ENCODE peak calls at places on chromosomes 5 and 9, in four cellular contexts. F is IMR-90, O is fibroblast of lung, V is hepatocyte. M is an unnamed sample.

GRCh38 chr9:129584136-129584535 is 36.8 kb downstream of the C9orf50 start:
- DNase-seq in F (peak), O (peak), V (peak), M (peak)

GRCh38 chr5:99331061-99331460 is 402.3 kb upstream of the CHD1 start:
- DNase-seq in F (no peak), O (no peak), V (no peak), M (no peak)

GRCh38 chr5:14246350-14247053 is 103.4 kb downstream of the TRIO start:
- DNase-seq in F (no peak), O (no peak), V (no peak), M (no peak)

GRCh38 chr9:86324901-86325300 is 29.3 kb downstream of the TUT7 start:
- DNase-seq in F (peak), O (peak), V (no peak), M (no peak)

GRCh38 chr5:125310749-125311148 is 564.3 kb upstream of the ZNF608 start:
- DNase-seq in F (peak), O (no peak), V (no peak), M (peak)

GRCh38 chr9:84207443-84208032 is 133.0 kb downstream of the SLC28A3 start:
- DNase-seq in F (no peak), O (peak), V (no peak), M (peak)

GRCh38 chr9:130212543-130213297 is 40.5 kb downstream of the NCS1 start:
- DNase-seq in F (no peak), O (no peak), V (no peak), M (no peak)

GRCh38 chr9:91221332-91221731 is 140.4 kb downstream of the AUH start:
- DNase-seq in F (peak), O (peak), V (no peak), M (peak)

GRCh38 chr5:177552839-177553455 is 1.4 kb downstream of the FAM193B start:
- DNase-seq in F (no peak), O (peak), V (no peak), M (no peak)

GRCh38 chr5:95846554-95847260 is 24.2 kb upstream of the GLRX start:
- DNase-seq in F (peak), O (peak), V (peak), M (peak)

GRCh38 chr9:115093550-115093949 is 24.4 kb downstream of the TNC start:
- DNase-seq in F (no peak), O (no peak), V (no peak), M (no peak)

GRCh38 chr5:179206366-179206765 is 138.9 kb downstream of the ADAMTS2 start:
- DNase-seq in F (no peak), O (no peak), V (no peak), M (no peak)

GRCh38 chr5:1312993-1313833 is 18.3 kb upstream of the TERT start:
- DNase-seq in F (no peak), O (no peak), V (no peak), M (no peak)

GRCh38 chr5:15320896-15321295 is 179.1 kb upstream of the FBXL7 start:
- DNase-seq in F (no peak), O (no peak), V (no peak), M (no peak)

GRCh38 chr9:110977259-110977709 is 61.0 kb downstream of the LPAR1 start:
- DNase-seq in F (peak), O (peak), V (no peak), M (peak)

GRCh38 chr5:179793470-179794139 is at the start of gene LTC4S:
- DNase-seq in F (peak), O (peak), V (no peak), M (peak)

GRCh38 chr9:2620876-2621677 is 510 bp upstream of the VLDLR start:
- DNase-seq in F (peak), O (peak), V (peak), M (peak)

GRCh38 chr9:90559075-90560073 is 83.2 kb downstream of the DIRAS2 start:
- DNase-seq in F (no peak), O (no peak), V (no peak), M (no peak)

GRCh38 chr9:36862206-36863145 is 171.6 kb downstream of the PAX5 start:
- DNase-seq in F (peak), O (peak), V (peak), M (peak)

GRCh38 chr9:77021928-77022782 is 2.7 kb downstream of the FOXB2 start:
- DNase-seq in F (no peak), O (no peak), V (no peak), M (no peak)

GRCh38 chr9:83011611-83012010 is 51.3 kb downstream of the RASEF start:
- DNase-seq in F (peak), O (no peak), V (no peak), M (no peak)

GRCh38 chr5:61327761-61328753 is 4.0 kb upstream of the ZSWIM6 start:
- DNase-seq in F (peak), O (peak), V (peak), M (peak)

GRCh38 chr9:78103971-78104433 is 72.4 kb upstream of the GNAQ start:
- DNase-seq in F (no peak), O (no peak), V (no peak), M (no peak)

GRCh38 chr9:90107021-90107771 is 502.4 kb downstream of the GADD45G start:
- DNase-seq in F (no peak), O (no peak), V (peak), M (no peak)

GRCh38 chr9:34993502-34994428 is 4.2 kb downstream of the DNAJB5 start:
- DNase-seq in F (peak), O (peak), V (peak), M (peak)

GRCh38 chr5:135231289-135231688 is 167.7 kb downstream of the MACROH2A1 start:
- DNase-seq in F (no peak), O (no peak), V (no peak), M (no peak)

GRCh38 chr5:72949481-72949880 is 6.4 kb upstream of the FCHO2 start:
- DNase-seq in F (no peak), O (no peak), V (no peak), M (no peak)

GRCh38 chr5:43555895-43556606 is 826 bp downstream of the PAIP1 start:
- DNase-seq in F (peak), O (peak), V (peak), M (peak)

GRCh38 chr5:1540831-1541661 is 17.3 kb upstream of the LPCAT1 start:
- DNase-seq in F (no peak), O (no peak), V (no peak), M (no peak)

GRCh38 chr9:37923796-37924430 is 20.0 kb upstream of the SLC25A51 start:
- DNase-seq in F (no peak), O (no peak), V (no peak), M (no peak)

GRCh38 chr9:109681301-109681700 is 98.7 kb upstream of the PALM2AKAP2 start:
- DNase-seq in F (no peak), O (no peak), V (no peak), M (no peak)

DNA sequence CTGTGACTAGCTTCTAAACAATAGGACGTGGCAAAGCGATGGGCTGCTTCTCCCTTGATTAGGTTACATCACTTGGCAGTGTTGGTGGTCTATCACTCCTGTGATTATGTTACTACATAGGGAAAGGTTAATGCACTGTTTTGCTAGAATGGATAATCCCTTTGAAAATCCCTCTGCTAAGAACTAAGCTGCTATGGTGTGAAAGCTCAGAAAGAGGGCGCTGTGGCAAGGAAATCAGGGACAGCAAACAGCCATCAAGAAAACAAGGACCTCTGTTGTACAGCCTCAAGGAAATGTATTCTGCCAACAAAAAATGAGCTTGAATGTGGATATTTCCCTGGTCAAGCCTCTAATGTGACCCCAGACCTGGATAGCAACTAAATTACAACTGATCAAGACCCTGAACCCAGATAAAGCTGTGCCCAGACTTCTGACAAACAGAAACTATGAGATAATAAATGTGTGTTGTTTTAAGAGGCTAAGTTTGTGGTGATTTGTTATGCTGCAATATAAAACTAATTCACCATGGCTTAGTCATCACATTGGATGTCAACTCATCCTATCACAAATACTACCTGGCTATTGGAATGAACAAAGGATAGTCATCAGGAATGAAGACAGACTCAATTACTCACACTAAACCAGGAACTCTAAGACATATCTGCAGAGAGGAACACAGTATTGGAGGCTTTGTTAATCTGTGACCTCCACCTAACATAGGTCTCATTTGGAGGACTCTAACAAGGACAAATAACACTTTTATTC is 1215.9 kb downstream of the EFNA5 start:
- DNase-seq in F (peak), O (peak), V (peak), M (peak)
- TF ChIP-seq CTCF in F (peak), O (peak), V (peak), M (peak)

DNA sequence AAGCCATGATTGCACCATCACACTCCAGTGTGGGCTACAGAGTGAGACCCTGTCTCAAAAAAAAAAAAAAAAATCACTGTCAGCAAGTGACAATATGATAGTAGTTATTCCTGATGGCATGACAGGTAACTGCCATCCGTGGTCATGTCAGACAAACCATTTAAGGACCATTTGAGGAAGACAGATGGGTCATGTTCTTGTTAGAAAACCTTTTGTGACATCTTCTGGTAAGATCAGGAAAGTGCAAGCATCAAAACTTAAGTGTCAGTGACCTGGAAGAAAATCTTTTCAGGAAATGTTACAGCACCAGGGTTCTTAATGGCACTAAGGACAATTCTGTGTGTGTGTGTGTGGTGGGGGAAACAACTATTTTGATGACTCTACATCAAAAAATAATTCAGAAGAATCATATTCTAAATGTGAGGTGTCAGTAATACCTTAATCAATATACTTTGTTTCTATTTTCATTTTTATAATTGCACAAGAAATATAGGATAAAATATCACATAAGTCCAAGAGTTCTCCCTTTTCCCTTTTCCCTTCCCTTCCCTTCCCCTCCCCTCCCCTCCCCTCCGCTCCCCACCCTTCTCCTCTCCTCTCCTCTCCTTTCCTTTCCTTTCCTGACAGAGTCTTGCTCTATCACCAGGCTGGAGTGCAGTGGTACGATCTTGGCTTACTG is 17.8 kb downstream of the SLC38A9 start:
- DNase-seq in F (peak), O (peak), V (peak), M (peak)
- TF ChIP-seq CTCF in F (peak), O (no peak), V (peak), M (peak)

GRCh38 chr5:11361768-11362167 is 542.5 kb downstream of the CTNND2 start:
- DNase-seq in F (no peak), O (no peak), V (no peak), M (no peak)
- TF ChIP-seq CTCF in F (no peak), O (no peak), V (no peak), M (no peak)

DNA sequence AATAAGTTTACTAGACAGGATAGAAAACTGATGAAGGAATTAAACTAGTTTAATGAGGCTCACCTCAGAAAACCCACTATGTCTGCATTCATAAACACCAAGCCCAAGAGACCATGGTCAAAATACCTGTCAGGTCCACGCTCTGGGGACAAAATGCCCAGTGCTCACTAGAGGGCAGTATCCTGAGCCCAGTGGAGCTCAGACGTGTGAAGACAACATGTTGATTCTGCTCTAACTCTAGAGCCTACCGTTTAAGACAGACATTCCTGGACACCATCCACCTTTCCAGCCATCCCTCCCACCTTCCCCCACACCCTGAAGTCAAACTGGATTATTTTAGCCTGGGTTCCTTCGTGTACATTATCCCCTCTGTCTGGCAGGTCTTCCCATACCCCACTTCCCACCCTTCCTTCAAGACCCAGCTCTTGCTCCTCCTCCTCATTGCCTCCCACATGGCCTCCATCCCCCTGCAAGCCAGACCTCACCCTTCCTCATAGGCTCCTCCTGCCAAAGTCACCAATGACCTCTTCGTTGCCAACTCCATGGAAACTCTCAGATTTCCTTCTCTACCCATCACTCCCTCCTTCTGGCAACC is 142.3 kb upstream of the FSTL4 start:
- DNase-seq in F (peak), O (peak), V (peak), M (peak)
- TF ChIP-seq CTCF in F (peak), O (peak), V (peak), M (peak)

DNA sequence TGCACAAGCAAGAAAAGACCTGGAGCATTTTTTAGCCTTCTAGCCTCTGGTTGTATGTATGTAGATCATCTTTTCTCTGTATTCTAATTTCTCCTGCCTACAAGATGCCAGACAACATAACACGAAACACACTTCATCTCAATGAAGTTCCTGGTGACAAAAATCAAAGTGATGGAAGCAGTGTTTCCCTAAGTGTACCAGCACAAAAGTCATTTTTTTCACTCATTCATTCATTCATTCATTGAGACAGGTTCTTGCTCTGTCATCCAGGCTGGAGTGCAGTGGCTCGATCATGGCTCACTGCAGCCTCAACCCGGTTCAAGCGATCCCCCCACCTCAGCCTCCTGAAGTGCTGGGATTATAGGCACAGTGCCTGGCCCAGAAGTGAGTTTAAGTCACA is 71.5 kb upstream of the SAP30L start:
- DNase-seq in F (no peak), O (no peak), V (no peak), M (no peak)
- TF ChIP-seq CTCF in F (no peak), O (no peak), V (no peak), M (no peak)

DNA sequence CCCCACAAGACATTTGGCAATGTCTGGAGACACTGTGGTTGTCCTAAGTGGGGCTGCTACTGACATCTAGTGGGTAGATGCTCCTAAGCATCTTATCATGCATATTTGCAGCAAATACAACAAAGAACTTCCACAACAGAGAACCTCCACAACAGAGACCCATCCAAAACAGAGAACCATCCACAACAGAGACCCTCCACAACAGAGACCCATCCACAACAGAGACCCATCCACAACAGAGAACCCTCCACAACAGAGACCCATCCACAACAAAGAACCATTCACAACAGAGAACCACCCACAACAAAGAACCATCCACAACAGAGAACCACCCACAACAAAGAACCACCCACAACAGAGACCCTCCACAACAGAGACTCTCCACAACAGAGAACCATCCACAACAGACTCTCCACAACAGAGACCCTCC is 32.8 kb downstream of the ARPC5L start:
- DNase-seq in F (peak), O (peak), V (peak), M (peak)
- TF ChIP-seq CTCF in F (peak), O (peak), V (peak), M (peak)

DNA sequence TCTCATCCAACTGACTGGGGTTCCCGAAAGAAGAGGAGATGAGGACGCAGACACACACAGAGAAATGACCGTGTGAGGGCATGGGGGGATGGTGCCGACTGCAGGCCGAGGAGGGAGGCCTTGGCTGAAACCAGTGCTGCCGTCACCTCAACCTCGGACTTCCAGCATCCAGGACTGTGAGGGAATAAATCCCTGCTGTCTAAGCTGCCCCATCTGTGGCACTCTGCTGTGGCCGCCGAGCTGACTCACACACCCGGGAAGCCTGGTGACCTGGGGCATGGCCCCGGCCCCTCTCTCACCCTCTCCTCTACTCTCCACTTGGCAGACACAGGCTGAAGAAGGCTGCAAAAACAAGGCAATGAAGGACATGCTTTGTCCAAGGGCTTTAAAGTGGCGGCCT is 4.4 kb upstream of the COL5A1 start:
- DNase-seq in F (no peak), O (peak), V (no peak), M (no peak)
- TF ChIP-seq CTCF in F (peak), O (peak), V (peak), M (no peak)

GRCh38 chr9:14323969-14324366 is 10.0 kb upstream of the NFIB start:
- DNase-seq in F (no peak), O (no peak), V (no peak), M (no peak)

GRCh38 chr9:14323083-14323968 is 9.4 kb upstream of the NFIB start:
- DNase-seq in F (no peak), O (peak), V (no peak), M (no peak)

GRCh38 chr9:14320272-14321245 is 6.6 kb upstream of the NFIB start:
- DNase-seq in F (peak), O (peak), V (no peak), M (peak)

GRCh38 chr9:14321517-14322125 is 7.7 kb upstream of the NFIB start:
- DNase-seq in F (no peak), O (no peak), V (no peak), M (no peak)

GRCh38 chr9:14322211-14323082 is 8.5 kb upstream of the NFIB start:
- DNase-seq in F (peak), O (peak), V (peak), M (peak)
- TF ChIP-seq CTCF in F (peak), O (peak), V (peak), M (peak)